ENCODE peak calls at places on chromosome 1, in six cellular contexts. One of them, this sample, is unnamed.

GRCh38 chr1:160217466-160218165 is 12.4 kb downstream of the PEA15 start:
- DNase-seq in tibial nerve: no peak
- DNase-seq in esophagus muscularis mucosa: peak; percentile 80
- DNase-seq in ovary: no peak
- DNase-seq in adrenal gland: no peak
- DNase-seq in heart left ventricle: no peak
- DNase-seq in this sample: no peak

GRCh38 chr1:110328274-110328673 is 10.9 kb upstream of the RBM15 start:
- DNase-seq in tibial nerve: no peak
- DNase-seq in esophagus muscularis mucosa: no peak
- DNase-seq in ovary: no peak
- DNase-seq in adrenal gland: no peak
- DNase-seq in heart left ventricle: no peak
- DNase-seq in this sample: no peak

GRCh38 chr1:91751281-91751680 is 134.7 kb downstream of the TGFBR3 start:
- DNase-seq in tibial nerve: peak; percentile 70
- DNase-seq in esophagus muscularis mucosa: no peak
- DNase-seq in ovary: no peak
- DNase-seq in adrenal gland: peak; percentile 40
- DNase-seq in heart left ventricle: peak; percentile 66
- DNase-seq in this sample: peak; percentile 87

GRCh38 chr1:60924964-60925798 is 157.2 kb upstream of the NFIA start:
- DNase-seq in tibial nerve: no peak
- DNase-seq in esophagus muscularis mucosa: no peak
- DNase-seq in ovary: no peak
- DNase-seq in adrenal gland: peak; percentile 22
- DNase-seq in heart left ventricle: peak; percentile 32
- DNase-seq in this sample: no peak

GRCh38 chr1:169538998-169539871 is 47.0 kb downstream of the F5 start:
- DNase-seq in tibial nerve: no peak
- DNase-seq in esophagus muscularis mucosa: no peak
- DNase-seq in ovary: no peak
- DNase-seq in adrenal gland: no peak
- DNase-seq in heart left ventricle: no peak
- DNase-seq in this sample: no peak

GRCh38 chr1:161090617-161091016 is 1.3 kb upstream of the NECTIN4 start:
- DNase-seq in tibial nerve: no peak
- DNase-seq in esophagus muscularis mucosa: no peak
- DNase-seq in ovary: no peak
- DNase-seq in adrenal gland: no peak
- DNase-seq in heart left ventricle: no peak
- DNase-seq in this sample: no peak

GRCh38 chr1:47996406-47997226 is 569 bp downstream of the TRABD2B start:
- DNase-seq in tibial nerve: no peak
- DNase-seq in esophagus muscularis mucosa: no peak
- DNase-seq in ovary: peak; percentile 41
- DNase-seq in adrenal gland: no peak
- DNase-seq in heart left ventricle: peak; percentile 39
- DNase-seq in this sample: peak; percentile 86

GRCh38 chr1:44653107-44653964 is 20.9 kb downstream of the TMEM53 start:
- DNase-seq in tibial nerve: no peak
- DNase-seq in esophagus muscularis mucosa: no peak
- DNase-seq in ovary: no peak
- DNase-seq in adrenal gland: no peak
- DNase-seq in heart left ventricle: no peak
- DNase-seq in this sample: no peak

GRCh38 chr1:247332215-247332900 is 691 bp upstream of the ZNF496 start:
- DNase-seq in tibial nerve: no peak
- DNase-seq in esophagus muscularis mucosa: no peak
- DNase-seq in ovary: peak; percentile 75
- DNase-seq in adrenal gland: peak; percentile 58
- DNase-seq in heart left ventricle: peak; percentile 69
- DNase-seq in this sample: no peak

GRCh38 chr1:11078631-11079030 is 18.8 kb upstream of the SRM start:
- DNase-seq in tibial nerve: no peak
- DNase-seq in esophagus muscularis mucosa: no peak
- DNase-seq in ovary: no peak
- DNase-seq in adrenal gland: peak; percentile 72
- DNase-seq in heart left ventricle: no peak
- DNase-seq in this sample: no peak

GRCh38 chr1:145884675-145885074 is 991 bp downstream of the ANKRD35 start:
- DNase-seq in tibial nerve: no peak
- DNase-seq in esophagus muscularis mucosa: no peak
- DNase-seq in ovary: no peak
- DNase-seq in adrenal gland: no peak
- DNase-seq in heart left ventricle: no peak
- DNase-seq in this sample: no peak

GRCh38 chr1:212914789-212915188 is 35.6 kb upstream of the VASH2 start:
- DNase-seq in tibial nerve: no peak
- DNase-seq in esophagus muscularis mucosa: no peak
- DNase-seq in ovary: no peak
- DNase-seq in adrenal gland: no peak
- DNase-seq in heart left ventricle: no peak
- DNase-seq in this sample: no peak
- H3K36me3 ChIP-seq in tibial nerve: no peaks in the 10 kb centered on the region
- H3K36me3 ChIP-seq in esophagus muscularis mucosa: no peaks in the 10 kb centered on the region
- H3K36me3 ChIP-seq in ovary: no peaks in the 10 kb centered on the region
- H3K36me3 ChIP-seq in adrenal gland: no peaks in the 10 kb centered on the region
- H3K36me3 ChIP-seq in heart left ventricle: no peaks in the 10 kb centered on the region
- H3K36me3 ChIP-seq in this sample: no peaks in the 10 kb centered on the region

GRCh38 chr1:26991310-26992116 is 2.0 kb upstream of the TRNP1 start:
- DNase-seq in tibial nerve: no peak
- DNase-seq in esophagus muscularis mucosa: no peak
- DNase-seq in ovary: no peak
- DNase-seq in adrenal gland: no peak
- DNase-seq in heart left ventricle: peak; percentile 7
- DNase-seq in this sample: no peak
- TF ChIP-seq POLR2A in tibial nerve: no peak
- TF ChIP-seq POLR2A in esophagus muscularis mucosa: no peak
- TF ChIP-seq POLR2A in ovary: no peak
- TF ChIP-seq POLR2A in adrenal gland: no peak
- TF ChIP-seq POLR2A in heart left ventricle: no peak
- TF ChIP-seq POLR2A in this sample: no peak

GRCh38 chr1:4428711-4429110 is 225.7 kb upstream of the AJAP1 start:
- DNase-seq in tibial nerve: no peak
- DNase-seq in esophagus muscularis mucosa: no peak
- DNase-seq in ovary: no peak
- DNase-seq in adrenal gland: no peak
- DNase-seq in heart left ventricle: no peak
- DNase-seq in this sample: no peak

GRCh38 chr1:4422496-4423289 is 231.7 kb upstream of the AJAP1 start:
- DNase-seq in tibial nerve: no peak
- DNase-seq in esophagus muscularis mucosa: no peak
- DNase-seq in ovary: no peak
- DNase-seq in adrenal gland: no peak
- DNase-seq in heart left ventricle: no peak
- DNase-seq in this sample: no peak

GRCh38 chr1:4424766-4425165 is 229.6 kb upstream of the AJAP1 start:
- DNase-seq in tibial nerve: no peak
- DNase-seq in esophagus muscularis mucosa: no peak
- DNase-seq in ovary: no peak
- DNase-seq in adrenal gland: no peak
- DNase-seq in heart left ventricle: no peak
- DNase-seq in this sample: no peak

GRCh38 chr1:4424254-4424653 is 230.2 kb upstream of the AJAP1 start:
- DNase-seq in tibial nerve: no peak
- DNase-seq in esophagus muscularis mucosa: no peak
- DNase-seq in ovary: no peak
- DNase-seq in adrenal gland: no peak
- DNase-seq in heart left ventricle: no peak
- DNase-seq in this sample: no peak

GRCh38 chr1:4425892-4426291 is 228.5 kb upstream of the AJAP1 start:
- DNase-seq in tibial nerve: no peak
- DNase-seq in esophagus muscularis mucosa: no peak
- DNase-seq in ovary: no peak
- DNase-seq in adrenal gland: no peak
- DNase-seq in heart left ventricle: no peak
- DNase-seq in this sample: no peak
- H3K4me1 ChIP-seq in tibial nerve: no peaks in the 10 kb centered on the region
- H3K4me1 ChIP-seq in esophagus muscularis mucosa: no peaks in the 10 kb centered on the region
- H3K4me1 ChIP-seq in ovary: no peaks in the 10 kb centered on the region
- H3K4me1 ChIP-seq in adrenal gland: no peaks in the 10 kb centered on the region
- H3K4me1 ChIP-seq in heart left ventricle: no peaks in the 10 kb centered on the region
- H3K4me1 ChIP-seq in this sample: no peaks in the 10 kb centered on the region

DNA sequence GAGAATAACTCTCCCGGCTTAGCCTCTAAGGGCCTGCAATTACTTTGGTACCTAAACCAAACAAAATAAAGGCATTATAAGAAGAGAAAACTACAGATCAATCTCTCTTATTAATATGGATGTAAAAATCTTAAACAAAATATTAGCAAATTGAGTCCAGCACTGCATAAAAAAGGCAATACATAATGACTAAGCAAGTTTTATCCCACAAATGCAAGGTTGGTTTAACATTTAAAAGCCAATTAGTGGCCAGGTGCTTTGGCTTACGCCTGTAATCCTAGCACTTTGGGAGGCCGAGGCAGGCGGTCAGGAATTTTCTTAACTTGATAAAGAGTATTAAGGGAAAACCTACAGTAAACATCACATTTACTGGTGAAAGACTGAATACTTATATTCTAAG is 67.1 kb upstream of the MAB21L3 start:
- DNase-seq in tibial nerve: no peak
- DNase-seq in esophagus muscularis mucosa: no peak
- DNase-seq in ovary: no peak
- DNase-seq in adrenal gland: no peak
- DNase-seq in heart left ventricle: no peak
- DNase-seq in this sample: no peak
- H3K36me3 ChIP-seq in tibial nerve: peaks cover 15% of the 10 kb centered on the region
- H3K36me3 ChIP-seq in esophagus muscularis mucosa: no peaks in the 10 kb centered on the region
- H3K36me3 ChIP-seq in ovary: no peaks in the 10 kb centered on the region
- H3K36me3 ChIP-seq in adrenal gland: no peaks in the 10 kb centered on the region
- H3K36me3 ChIP-seq in heart left ventricle: peaks cover 2% of the 10 kb centered on the region
- H3K36me3 ChIP-seq in this sample: peaks cover 10% of the 10 kb centered on the region

GRCh38 chr1:7401814-7402547 is 369.1 kb upstream of the VAMP3 start:
- DNase-seq in tibial nerve: no peak
- DNase-seq in esophagus muscularis mucosa: peak; percentile 77
- DNase-seq in ovary: no peak
- DNase-seq in adrenal gland: peak; percentile 73
- DNase-seq in heart left ventricle: no peak
- DNase-seq in this sample: peak; percentile 64
- TF ChIP-seq POLR2A in tibial nerve: no peak
- TF ChIP-seq POLR2A in esophagus muscularis mucosa: no peak
- TF ChIP-seq POLR2A in ovary: no peak
- TF ChIP-seq POLR2A in adrenal gland: no peak
- TF ChIP-seq POLR2A in heart left ventricle: no peak
- TF ChIP-seq POLR2A in this sample: no peak

DNA sequence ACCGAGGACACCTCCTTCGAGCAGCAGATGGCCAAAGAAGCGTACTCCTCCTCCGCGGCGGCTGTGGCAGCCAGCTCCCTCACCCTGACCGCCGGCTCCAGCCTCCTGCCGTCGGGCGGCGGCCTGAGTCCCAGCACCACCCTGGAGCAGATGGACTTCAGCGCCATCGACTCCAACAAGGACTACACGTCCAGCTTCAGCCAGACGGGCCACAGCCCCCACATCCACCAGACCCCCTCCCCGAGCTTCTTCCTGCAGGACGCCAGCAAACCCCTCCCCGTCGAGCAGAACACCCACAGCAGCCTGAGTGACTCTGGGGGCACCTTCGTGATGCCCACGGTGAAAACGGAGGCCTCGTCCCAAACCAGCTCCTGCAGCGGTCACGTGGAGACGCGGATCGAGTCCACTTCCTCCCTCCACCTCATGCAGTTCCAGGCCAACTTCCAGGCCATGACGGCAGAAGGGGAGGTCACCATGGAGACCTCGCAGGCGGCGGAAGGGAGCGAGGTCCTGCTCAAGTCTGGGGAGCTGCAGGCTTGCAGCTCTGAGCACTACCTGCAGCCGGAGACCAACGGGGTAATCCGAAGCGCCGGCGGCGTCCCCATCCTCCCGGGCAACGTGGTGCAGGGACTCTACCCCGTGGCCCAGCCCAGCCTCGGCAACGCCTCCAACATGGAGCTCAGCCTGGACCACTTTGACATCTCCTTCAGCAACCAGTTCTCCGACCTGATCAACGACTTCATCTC is 106.8 kb upstream of the VAMP3 start:
- DNase-seq in tibial nerve: no peak
- DNase-seq in esophagus muscularis mucosa: no peak
- DNase-seq in ovary: no peak
- DNase-seq in adrenal gland: no peak
- DNase-seq in heart left ventricle: no peak
- DNase-seq in this sample: no peak
- H3K4me1 ChIP-seq in tibial nerve: no peaks in the 10 kb centered on the region
- H3K4me1 ChIP-seq in esophagus muscularis mucosa: peaks cover 8% of the 10 kb centered on the region
- H3K4me1 ChIP-seq in ovary: no peaks in the 10 kb centered on the region
- H3K4me1 ChIP-seq in adrenal gland: no peaks in the 10 kb centered on the region
- H3K4me1 ChIP-seq in heart left ventricle: no peaks in the 10 kb centered on the region
- H3K4me1 ChIP-seq in this sample: peaks cover 2% of the 10 kb centered on the region